ENCODE peak calls at places on chromosomes 11 and 22, in eight cellular contexts. One of them, this sample, is unnamed.
A peak's percentile ranks its signal among the peaks of the same experiment; 100 is the strongest.

GRCh38 chr22:29700206-29700948 is 19.4 kb upstream of the CABP7 start:
- DNase-seq in HL-60: no peak
- DNase-seq in CD4-positive, alpha-beta memory T cell: no peak
- DNase-seq in AG04450: no peak
- DNase-seq in H9: no peak
- DNase-seq in HCT116: no peak
- DNase-seq in H1: no peak
- DNase-seq in colonic mucosa: no peak
- DNase-seq in this sample: no peak

GRCh38 chr11:31656051-31656450 is 146.5 kb downstream of the ELP4 start:
- DNase-seq in HCT116: no peak
- DNase-seq in AG04450: no peak
- DNase-seq in colonic mucosa: no peak
- DNase-seq in H1: no peak
- DNase-seq in HL-60: no peak
- DNase-seq in H9: no peak
- DNase-seq in CD4-positive, alpha-beta memory T cell: no peak
- DNase-seq in this sample: no peak

GRCh38 chr11:15707971-15708370 is 593.2 kb downstream of the INSC start:
- DNase-seq in H1: no peak
- DNase-seq in HL-60: no peak
- DNase-seq in AG04450: no peak
- DNase-seq in CD4-positive, alpha-beta memory T cell: no peak
- DNase-seq in colonic mucosa: peak; percentile 34
- DNase-seq in H9: peak; percentile 36
- DNase-seq in HCT116: no peak
- DNase-seq in this sample: no peak

GRCh38 chr11:125404136-125404810 is 91.8 kb downstream of the FEZ1 start:
- DNase-seq in H9: peak; percentile 71
- DNase-seq in HCT116: no peak
- DNase-seq in colonic mucosa: no peak
- DNase-seq in H1: peak; percentile 68
- DNase-seq in AG04450: no peak
- DNase-seq in HL-60: no peak
- DNase-seq in CD4-positive, alpha-beta memory T cell: no peak
- DNase-seq in this sample: no peak

GRCh38 chr11:76371170-76371569 is 9.8 kb downstream of the THAP12 start:
- DNase-seq in CD4-positive, alpha-beta memory T cell: no peak
- DNase-seq in H1: no peak
- DNase-seq in HCT116: peak; percentile 28
- DNase-seq in colonic mucosa: no peak
- DNase-seq in AG04450: peak; percentile 66
- DNase-seq in H9: no peak
- DNase-seq in HL-60: no peak
- DNase-seq in this sample: no peak

GRCh38 chr11:46436113-46436512 is 44.5 kb upstream of the CHRM4 start:
- DNase-seq in CD4-positive, alpha-beta memory T cell: no peak
- DNase-seq in H1: no peak
- DNase-seq in H9: no peak
- DNase-seq in AG04450: no peak
- DNase-seq in HCT116: no peak
- DNase-seq in HL-60: no peak
- DNase-seq in colonic mucosa: no peak
- DNase-seq in this sample: no peak

GRCh38 chr11:121494355-121495099 is 41.8 kb upstream of the SORL1-AS1 start:
- DNase-seq in AG04450: no peak
- DNase-seq in H9: no peak
- DNase-seq in colonic mucosa: no peak
- DNase-seq in HCT116: no peak
- DNase-seq in CD4-positive, alpha-beta memory T cell: peak; percentile 23
- DNase-seq in H1: no peak
- DNase-seq in HL-60: peak; percentile 42
- DNase-seq in this sample: no peak

GRCh38 chr11:116861539-116861938 is 24.1 kb upstream of the APOA1 start:
- DNase-seq in H1: no peak
- DNase-seq in HCT116: no peak
- DNase-seq in colonic mucosa: no peak
- DNase-seq in AG04450: no peak
- DNase-seq in CD4-positive, alpha-beta memory T cell: no peak
- DNase-seq in HL-60: no peak
- DNase-seq in H9: no peak
- DNase-seq in this sample: no peak

GRCh38 chr11:61922539-61922938 is 5.2 kb upstream of the RAB3IL1 start:
- DNase-seq in CD4-positive, alpha-beta memory T cell: no peak
- DNase-seq in H9: no peak
- DNase-seq in HCT116: no peak
- DNase-seq in HL-60: peak; percentile 86
- DNase-seq in H1: peak; percentile 33
- DNase-seq in colonic mucosa: peak; percentile 69
- DNase-seq in AG04450: peak; percentile 27
- DNase-seq in this sample: peak; percentile 89
- H3K27ac ChIP-seq in CD4-positive, alpha-beta memory T cell: no peak overlapping the region
- H3K27ac ChIP-seq in H9: no peak overlapping the region
- H3K27ac ChIP-seq in HCT116: no peak overlapping the region
- H3K27ac ChIP-seq in HL-60: no peak overlapping the region
- H3K27ac ChIP-seq in H1: no peak overlapping the region
- H3K27ac ChIP-seq in colonic mucosa: peak overlapping the region; percentile 64
- H3K27ac ChIP-seq in AG04450: peak overlapping the region; percentile 73
- H3K27ac ChIP-seq in this sample: peak overlapping the region; percentile 93

GRCh38 chr22:31106001-31106571 is 1.3 kb downstream of the SELENOM start:
- DNase-seq in H1: no peak
- DNase-seq in H9: no peak
- DNase-seq in HCT116: no peak
- DNase-seq in CD4-positive, alpha-beta memory T cell: no peak
- DNase-seq in HL-60: no peak
- DNase-seq in AG04450: no peak
- DNase-seq in colonic mucosa: peak; percentile 40
- DNase-seq in this sample: no peak
- H3K27ac ChIP-seq in H1: no peak overlapping the region
- H3K27ac ChIP-seq in H9: no peak overlapping the region
- H3K27ac ChIP-seq in HCT116: peak overlapping the region; percentile 75
- H3K27ac ChIP-seq in CD4-positive, alpha-beta memory T cell: no peak overlapping the region
- H3K27ac ChIP-seq in HL-60: no peak overlapping the region
- H3K27ac ChIP-seq in AG04450: peak overlapping the region; percentile 47
- H3K27ac ChIP-seq in colonic mucosa: peak overlapping the region; percentile 85
- H3K27ac ChIP-seq in this sample: no peak overlapping the region

DNA sequence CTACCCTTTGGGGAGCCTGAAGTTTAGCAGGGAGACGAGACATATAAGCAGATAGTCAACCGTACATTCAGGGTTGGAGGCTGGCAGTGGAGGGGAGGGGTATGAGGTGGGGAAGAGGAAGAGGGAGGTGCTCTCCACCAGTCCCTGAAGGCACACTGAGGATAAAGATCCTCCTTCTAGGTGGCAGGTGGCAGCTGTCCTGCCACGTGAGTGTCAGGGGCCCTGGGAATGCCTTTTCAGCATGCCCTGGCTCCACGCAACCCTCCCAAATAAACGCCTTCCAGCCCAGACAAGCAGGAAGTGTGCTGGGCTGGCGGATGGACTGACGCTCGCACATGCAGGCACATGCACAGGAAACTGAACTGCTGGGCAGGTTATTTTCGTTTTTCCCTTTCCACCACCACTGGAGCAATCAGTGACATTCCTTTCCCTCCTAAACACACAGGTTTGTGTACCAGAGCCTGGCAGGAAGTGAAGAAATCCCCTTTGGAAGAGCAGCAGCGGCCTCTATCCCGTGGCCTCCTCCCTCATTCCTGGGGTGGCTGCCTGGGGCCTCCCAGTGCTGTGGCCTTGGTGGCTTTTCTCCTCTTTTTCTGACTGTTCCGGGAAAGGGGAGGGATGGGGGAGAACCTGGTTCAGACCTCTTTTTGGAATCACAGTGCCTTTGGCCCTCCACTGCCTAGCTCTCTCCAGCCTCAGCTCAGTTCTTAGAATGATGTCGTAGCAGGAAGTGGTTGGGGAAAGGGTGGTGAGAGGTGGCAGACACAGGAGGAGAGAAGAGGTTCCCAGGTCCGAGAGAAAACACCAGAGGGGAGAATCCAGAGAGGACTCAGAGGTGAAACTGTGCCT is 157.0 kb upstream of the TIMP3 start:
- DNase-seq in colonic mucosa: peak; percentile 30
- DNase-seq in H9: no peak
- DNase-seq in HL-60: no peak
- DNase-seq in CD4-positive, alpha-beta memory T cell: peak; percentile 25
- DNase-seq in H1: no peak
- DNase-seq in AG04450: no peak
- DNase-seq in HCT116: no peak
- DNase-seq in this sample: no peak
- H3K27ac ChIP-seq in colonic mucosa: no peak overlapping the region
- H3K27ac ChIP-seq in H9: no peak overlapping the region
- H3K27ac ChIP-seq in HL-60: no peak overlapping the region
- H3K27ac ChIP-seq in CD4-positive, alpha-beta memory T cell: peak overlapping the region; percentile 41
- H3K27ac ChIP-seq in H1: no peak overlapping the region
- H3K27ac ChIP-seq in AG04450: peak overlapping the region; percentile 22
- H3K27ac ChIP-seq in HCT116: no peak overlapping the region
- H3K27ac ChIP-seq in this sample: no peak overlapping the region

GRCh38 chr11:9512370-9513019 is 51.7 kb downstream of the ZNF143 start:
- DNase-seq in HL-60: no peak
- DNase-seq in CD4-positive, alpha-beta memory T cell: no peak
- DNase-seq in H9: no peak
- DNase-seq in HCT116: no peak
- DNase-seq in AG04450: no peak
- DNase-seq in colonic mucosa: no peak
- DNase-seq in H1: no peak
- DNase-seq in this sample: no peak
- H3K27ac ChIP-seq in HL-60: no peak overlapping the region
- H3K27ac ChIP-seq in CD4-positive, alpha-beta memory T cell: no peak overlapping the region
- H3K27ac ChIP-seq in H9: no peak overlapping the region
- H3K27ac ChIP-seq in HCT116: no peak overlapping the region
- H3K27ac ChIP-seq in AG04450: no peak overlapping the region
- H3K27ac ChIP-seq in colonic mucosa: no peak overlapping the region
- H3K27ac ChIP-seq in H1: no peak overlapping the region
- H3K27ac ChIP-seq in this sample: no peak overlapping the region

GRCh38 chr11:119337581-119338317 is 2.9 kb downstream of the C1QTNF5 start:
- DNase-seq in H9: peak; percentile 88
- DNase-seq in AG04450: peak; percentile 88
- DNase-seq in HL-60: no peak
- DNase-seq in colonic mucosa: no peak
- DNase-seq in CD4-positive, alpha-beta memory T cell: no peak
- DNase-seq in HCT116: no peak
- DNase-seq in H1: peak; percentile 80
- DNase-seq in this sample: no peak
- H3K27ac ChIP-seq in H9: no peak overlapping the region
- H3K27ac ChIP-seq in AG04450: peak overlapping the region; percentile 88
- H3K27ac ChIP-seq in HL-60: no peak overlapping the region
- H3K27ac ChIP-seq in colonic mucosa: peak overlapping the region; percentile 4
- H3K27ac ChIP-seq in CD4-positive, alpha-beta memory T cell: no peak overlapping the region
- H3K27ac ChIP-seq in HCT116: peak overlapping the region; percentile 13
- H3K27ac ChIP-seq in H1: peak overlapping the region; percentile 64
- H3K27ac ChIP-seq in this sample: peak overlapping the region; percentile 73

GRCh38 chr22:25405854-25406509 is 158.5 kb upstream of the GRK3 start:
- DNase-seq in HL-60: no peak
- DNase-seq in HCT116: no peak
- DNase-seq in H1: no peak
- DNase-seq in colonic mucosa: no peak
- DNase-seq in CD4-positive, alpha-beta memory T cell: no peak
- DNase-seq in H9: no peak
- DNase-seq in AG04450: no peak
- DNase-seq in this sample: no peak
- H3K27ac ChIP-seq in HL-60: peak overlapping the region; percentile 70
- H3K27ac ChIP-seq in HCT116: peak overlapping the region; percentile 73
- H3K27ac ChIP-seq in H1: no peak overlapping the region
- H3K27ac ChIP-seq in colonic mucosa: peak overlapping the region; percentile 64
- H3K27ac ChIP-seq in CD4-positive, alpha-beta memory T cell: peak overlapping the region; percentile 55
- H3K27ac ChIP-seq in H9: no peak overlapping the region
- H3K27ac ChIP-seq in AG04450: peak overlapping the region; percentile 21
- H3K27ac ChIP-seq in this sample: peak overlapping the region; percentile 25

GRCh38 chr22:45273452-45274075 is 11.2 kb upstream of the UPK3A start:
- DNase-seq in H9: no peak
- DNase-seq in HL-60: no peak
- DNase-seq in AG04450: no peak
- DNase-seq in colonic mucosa: peak; percentile 87
- DNase-seq in HCT116: no peak
- DNase-seq in H1: no peak
- DNase-seq in CD4-positive, alpha-beta memory T cell: no peak
- DNase-seq in this sample: no peak

GRCh38 chr22:45268958-45269844 is 15.5 kb upstream of the UPK3A start:
- DNase-seq in AG04450: peak; percentile 23
- DNase-seq in CD4-positive, alpha-beta memory T cell: peak; percentile 87
- DNase-seq in colonic mucosa: peak; percentile 87
- DNase-seq in HL-60: peak; percentile 73
- DNase-seq in H1: peak; percentile 97
- DNase-seq in HCT116: no peak
- DNase-seq in H9: peak; percentile 86
- DNase-seq in this sample: no peak

GRCh38 chr22:45270095-45271020 is 14.4 kb upstream of the UPK3A start:
- DNase-seq in HL-60: no peak
- DNase-seq in HCT116: no peak
- DNase-seq in AG04450: no peak
- DNase-seq in CD4-positive, alpha-beta memory T cell: no peak
- DNase-seq in colonic mucosa: no peak
- DNase-seq in H1: no peak
- DNase-seq in H9: no peak
- DNase-seq in this sample: no peak

GRCh38 chr22:45272498-45272897 is 12.3 kb upstream of the UPK3A start:
- DNase-seq in H1: no peak
- DNase-seq in CD4-positive, alpha-beta memory T cell: no peak
- DNase-seq in HL-60: no peak
- DNase-seq in colonic mucosa: no peak
- DNase-seq in HCT116: no peak
- DNase-seq in AG04450: no peak
- DNase-seq in H9: no peak
- DNase-seq in this sample: no peak

GRCh38 chr22:45271667-45272188 is 13.0 kb upstream of the UPK3A start:
- DNase-seq in colonic mucosa: no peak
- DNase-seq in H9: no peak
- DNase-seq in CD4-positive, alpha-beta memory T cell: no peak
- DNase-seq in H1: no peak
- DNase-seq in AG04450: no peak
- DNase-seq in HL-60: peak; percentile 49
- DNase-seq in HCT116: no peak
- DNase-seq in this sample: no peak
- H3K27ac ChIP-seq in colonic mucosa: peak overlapping the region; percentile 32
- H3K27ac ChIP-seq in H9: no peak overlapping the region
- H3K27ac ChIP-seq in CD4-positive, alpha-beta memory T cell: no peak overlapping the region
- H3K27ac ChIP-seq in H1: no peak overlapping the region
- H3K27ac ChIP-seq in AG04450: no peak overlapping the region
- H3K27ac ChIP-seq in HL-60: no peak overlapping the region
- H3K27ac ChIP-seq in HCT116: no peak overlapping the region
- H3K27ac ChIP-seq in this sample: no peak overlapping the region

DNA sequence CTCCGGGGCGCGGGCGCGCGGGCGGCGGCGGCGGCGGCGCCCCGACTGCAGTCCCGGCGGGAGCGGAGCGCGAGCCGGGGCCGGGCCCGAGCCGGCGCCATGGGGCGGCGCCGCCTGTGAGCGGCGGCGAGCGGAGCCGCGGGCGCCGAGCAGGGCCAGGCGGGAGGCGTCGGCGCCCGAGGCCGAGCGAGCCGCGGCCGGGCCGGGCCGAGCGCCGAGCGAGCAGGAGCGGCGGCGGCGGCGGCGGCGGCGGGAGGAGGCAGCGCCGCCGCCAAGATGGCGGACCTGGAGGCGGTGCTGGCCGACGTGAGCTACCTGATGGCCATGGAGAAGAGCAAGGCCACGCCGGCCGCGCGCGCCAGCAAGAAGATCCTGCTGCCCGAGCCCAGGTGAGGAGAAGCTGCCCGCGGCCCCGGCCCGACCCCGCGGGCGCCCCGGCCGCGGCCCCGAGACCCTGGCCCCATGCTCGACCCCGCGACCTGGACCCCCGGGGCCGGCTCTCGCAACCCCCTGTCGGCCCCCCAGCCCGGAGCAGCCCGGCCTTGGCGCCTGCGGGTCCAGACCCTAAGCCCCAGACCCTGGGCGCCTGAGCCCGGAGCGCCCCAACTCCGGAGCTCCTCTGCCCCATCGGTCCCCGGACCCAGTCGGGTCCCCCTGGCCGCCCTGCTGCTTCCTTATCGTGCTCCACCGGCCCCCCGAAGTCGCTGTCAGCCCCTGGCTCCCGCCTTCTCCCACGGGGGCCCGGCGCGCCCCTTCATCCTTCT is at the start of gene GRK2:
- DNase-seq in AG04450: no peak
- DNase-seq in H9: no peak
- DNase-seq in HL-60: no peak
- DNase-seq in H1: no peak
- DNase-seq in CD4-positive, alpha-beta memory T cell: peak; percentile 43
- DNase-seq in HCT116: no peak
- DNase-seq in colonic mucosa: no peak
- DNase-seq in this sample: no peak
- H3K27ac ChIP-seq in AG04450: no peak within 1 kb of the TSS
- H3K27ac ChIP-seq in H9: no peak within 1 kb of the TSS
- H3K27ac ChIP-seq in HL-60: peak within 1 kb of the TSS; percentile 100
- H3K27ac ChIP-seq in H1: no peak within 1 kb of the TSS
- H3K27ac ChIP-seq in CD4-positive, alpha-beta memory T cell: peak within 1 kb of the TSS; percentile 80
- H3K27ac ChIP-seq in HCT116: peak within 1 kb of the TSS; percentile 84
- H3K27ac ChIP-seq in colonic mucosa: peak within 1 kb of the TSS; percentile 84
- H3K27ac ChIP-seq in this sample: no peak within 1 kb of the TSS